ENCODE peak calls at places on chromosomes 11 and 22, in four cellular contexts. H is omental fat pad, U is NCI-H460, Z is osteoblast. E is an unnamed sample.

GRCh38 chr11:19519912-19520641 is 192.6 kb upstream of the NAV2 start:
- DNase-seq in H (no peak), U (no peak), Z (no peak), E (no peak)

GRCh38 chr11:126359431-126360048 is 4.1 kb downstream of the ST3GAL4 start:
- DNase-seq in H (no peak), U (no peak), Z (peak), E (peak)

GRCh38 chr22:29457730-29458129 is 19.3 kb downstream of the RFPL1 start:
- DNase-seq in H (no peak), U (peak), Z (peak), E (peak)

GRCh38 chr11:105719073-105719846 is 109.4 kb downstream of the GRIA4 start:
- DNase-seq in H (no peak), U (no peak), Z (no peak), E (no peak)

GRCh38 chr11:69920500-69921428 is 101.5 kb upstream of the FGF3 start:
- DNase-seq in H (no peak), U (no peak), Z (peak), E (no peak)

GRCh38 chr11:2920343-2920742 is 8.9 kb downstream of the PHLDA2 start:
- DNase-seq in H (no peak), U (no peak), Z (no peak), E (no peak)

GRCh38 chr11:63805844-63806415 is 7.3 kb upstream of the SPINDOC start:
- DNase-seq in H (no peak), U (no peak), Z (peak), E (no peak)

GRCh38 chr11:73325036-73325981 is 17.2 kb downstream of the ARHGEF17 start:
- DNase-seq in H (no peak), U (no peak), Z (peak), E (no peak)

GRCh38 chr11:87322570-87322969 is 284.8 kb downstream of the TMEM135 start:
- DNase-seq in H (no peak), U (no peak), Z (peak), E (no peak)

GRCh38 chr22:22928666-22929380 is 41.2 kb downstream of the IGLL5 start:
- DNase-seq in H (no peak), U (no peak), Z (peak), E (no peak)

GRCh38 chr22:28670153-28670552 is 9.5 kb downstream of the TTC28 start:
- DNase-seq in H (no peak), U (no peak), Z (peak), E (no peak)

GRCh38 chr22:49701380-49702067 is 126.1 kb downstream of the BRD1 start:
- DNase-seq in H (no peak), U (no peak), Z (no peak), E (no peak)

GRCh38 chr11:72630104-72630852 is 43.9 kb downstream of the PDE2A start:
- DNase-seq in H (no peak), U (no peak), Z (peak), E (no peak)

GRCh38 chr11:22957890-22958289 is 97.6 kb upstream of the CCDC179 start:
- DNase-seq in H (no peak), U (no peak), Z (no peak), E (no peak)

GRCh38 chr11:70145025-70145529 is 58.0 kb upstream of the FADD start:
- DNase-seq in H (no peak), U (no peak), Z (peak), E (no peak)

GRCh38 chr11:63920126-63920869 is 3.3 kb upstream of the RCOR2 start:
- DNase-seq in H (no peak), U (no peak), Z (peak), E (peak)

GRCh38 chr11:117997436-117998200 is 11.4 kb downstream of the IL10RA start:
- DNase-seq in H (no peak), U (no peak), Z (no peak), E (no peak)

GRCh38 chr11:2538951-2539735 is 94.3 kb downstream of the KCNQ1 start:
- DNase-seq in H (no peak), U (no peak), Z (peak), E (no peak)

E was measured in cerebellum.